ENCODE peak calls at places on chromosome 15, in eight cellular contexts. Y, G, W, H, L, O, M and V are unnamed samples.

GRCh38 chr15:57731543-57732103 is 25.1 kb downstream of the POLR2M start:
- DNase-seq in Y (no peak), G (no peak), W (no peak), H (no peak), L (no peak), O (no peak), M (no peak), V (no peak)

GRCh38 chr15:49927462-49927861 is 191.6 kb downstream of the ATP8B4 start:
- DNase-seq in Y (no peak), G (no peak), W (no peak), H (no peak), L (no peak), O (no peak), M (no peak), V (no peak)

GRCh38 chr15:91652610-91653207 is 200.8 kb upstream of the SLCO3A1 start:
- DNase-seq in Y (no peak), G (no peak), W (no peak), H (no peak), L (no peak), O (no peak), M (no peak), V (no peak)

GRCh38 chr15:31344824-31345605 is 18.4 kb downstream of the KLF13 start:
- DNase-seq in Y (peak), G (peak), W (peak), H (no peak), L (no peak), O (no peak), M (no peak), V (no peak)

GRCh38 chr15:31307270-31308184 is 19.1 kb upstream of the KLF13 start:
- DNase-seq in Y (no peak), G (no peak), W (no peak), H (no peak), L (no peak), O (no peak), M (no peak), V (no peak)

GRCh38 chr15:57680021-57680420 is 26.5 kb upstream of the POLR2M start:
- DNase-seq in Y (no peak), G (no peak), W (no peak), H (peak), L (no peak), O (no peak), M (no peak), V (no peak)

GRCh38 chr15:88982304-88982945 is 69.2 kb upstream of the MFGE8 start:
- DNase-seq in Y (peak), G (peak), W (no peak), H (no peak), L (no peak), O (no peak), M (no peak), V (no peak)

GRCh38 chr15:41853191-41853590 is 14.5 kb downstream of the PLA2G4B start:
- DNase-seq in Y (no peak), G (no peak), W (no peak), H (no peak), L (no peak), O (no peak), M (no peak), V (no peak)

GRCh38 chr15:81752974-81753373 is 292.8 kb downstream of the MEX3B start:
- DNase-seq in Y (no peak), G (no peak), W (no peak), H (no peak), L (no peak), O (no peak), M (no peak), V (no peak)

GRCh38 chr15:77266708-77267387 is 153.1 kb downstream of the PEAK1 start:
- DNase-seq in Y (no peak), G (no peak), W (no peak), H (no peak), L (no peak), O (peak), M (no peak), V (no peak)

GRCh38 chr15:78599189-78599588 is 21.6 kb downstream of the CHRNA3 start:
- DNase-seq in Y (no peak), G (no peak), W (no peak), H (no peak), L (no peak), O (no peak), M (no peak), V (no peak)

GRCh38 chr15:60708684-60709083 is 229.7 kb upstream of the ICE2 start:
- DNase-seq in Y (no peak), G (no peak), W (no peak), H (no peak), L (no peak), O (no peak), M (no peak), V (no peak)

GRCh38 chr15:88256261-88257230 is at the start of gene NTRK3:
- DNase-seq in Y (no peak), G (no peak), W (peak), H (peak), L (peak), O (peak), M (no peak), V (peak)

GRCh38 chr15:77419050-77419835 is 661 bp downstream of the PEAK1 start:
- DNase-seq in Y (peak), G (peak), W (peak), H (peak), L (no peak), O (peak), M (peak), V (peak)

GRCh38 chr15:42273900-42274692 is 863 bp upstream of the TMEM87A start:
- DNase-seq in Y (peak), G (peak), W (peak), H (peak), L (no peak), O (peak), M (peak), V (peak)

GRCh38 chr15:67133738-67134576 is 68.6 kb downstream of the SMAD3 start:
- DNase-seq in Y (peak), G (peak), W (peak), H (peak), L (no peak), O (no peak), M (peak), V (peak)

GRCh38 chr15:89912674-89913396 is at the start of gene ARPIN:
- DNase-seq in Y (peak), G (no peak), W (peak), H (peak), L (no peak), O (peak), M (no peak), V (no peak)

GRCh38 chr15:85312925-85313324 is 67.5 kb upstream of the AKAP13 start:
- DNase-seq in Y (no peak), G (no peak), W (no peak), H (peak), L (no peak), O (no peak), M (no peak), V (no peak)

GRCh38 chr15:31803388-31803884 is 226.9 kb upstream of the CHRNA7 start:
- DNase-seq in Y (no peak), G (no peak), W (no peak), H (no peak), L (no peak), O (no peak), M (no peak), V (no peak)

GRCh38 chr15:48641416-48641815 is 4.1 kb downstream of the FBN1 start:
- DNase-seq in Y (no peak), G (peak), W (no peak), H (peak), L (no peak), O (no peak), M (no peak), V (no peak)

GRCh38 chr15:38005949-38006800 is 71.7 kb downstream of the TMCO5A start:
- DNase-seq in Y (no peak), G (no peak), W (no peak), H (no peak), L (no peak), O (no peak), M (no peak), V (no peak)

GRCh38 chr15:78265752-78266224 is 1.4 kb downstream of the DNAJA4 start:
- DNase-seq in Y (no peak), G (no peak), W (no peak), H (no peak), L (no peak), O (no peak), M (no peak), V (peak)

GRCh38 chr15:67195305-67195704 is 59.2 kb downstream of the AAGAB start:
- DNase-seq in Y (no peak), G (no peak), W (no peak), H (no peak), L (no peak), O (no peak), M (no peak), V (no peak)